ENCODE peak calls at places on chromosome 3, in nine cellular contexts. V is HFFc6, I is natural killer cell, Z is neural crest cell, Y is B cell, X is astrocyte of the cerebellum, J is stomach, U is PC-9, L is mesothelial cell of epicardium. E is an unnamed sample.

GRCh38 chr3:27721717-27722564 is at the start of gene EOMES:
- DNase-seq in V (no peak), I (peak; percentile 67), Z (no peak), Y (no peak), X (no peak), J (peak; percentile 47), U (no peak), L (peak; percentile 60), E (peak; percentile 59)

GRCh38 chr3:126284258-126284904 is 72.8 kb downstream of the KLF15 start:
- DNase-seq in V (peak; percentile 58), I (no peak), Z (no peak), Y (no peak), X (no peak), J (no peak), U (peak; percentile 47), L (no peak), E (no peak)

GRCh38 chr3:133662256-133662773 is 574 bp upstream of the TOPBP1 start:
- DNase-seq in V (peak; percentile 35), I (no peak), Z (no peak), Y (no peak), X (no peak), J (no peak), U (no peak), L (no peak), E (no peak)

GRCh38 chr3:43086460-43087165 is 19.3 kb downstream of the POMGNT2 start:
- DNase-seq in V (peak; percentile 14), I (no peak), Z (no peak), Y (no peak), X (no peak), J (no peak), U (no peak), L (no peak), E (no peak)

GRCh38 chr3:18098960-18099587 is 326.1 kb downstream of the SATB1 start:
- DNase-seq in V (peak; percentile 95), I (no peak), Z (no peak), Y (no peak), X (peak; percentile 56), J (no peak), U (peak; percentile 88), L (no peak), E (no peak)

GRCh38 chr3:160448845-160449659 is 534 bp downstream of the TRIM59 start:
- DNase-seq in V (peak; percentile 15), I (no peak), Z (no peak), Y (peak; percentile 49), X (no peak), J (no peak), U (no peak), L (peak; percentile 69), E (peak; percentile 74)

GRCh38 chr3:64457811-64458210 is 230.0 kb downstream of the ADAMTS9 start:
- DNase-seq in V (no peak), I (no peak), Z (no peak), Y (no peak), X (no peak), J (no peak), U (no peak), L (no peak), E (no peak)

GRCh38 chr3:94811836-94812235 is 749.0 kb downstream of the NSUN3 start:
- DNase-seq in V (no peak), I (no peak), Z (no peak), Y (no peak), X (no peak), J (no peak), U (no peak), L (no peak), E (no peak)

GRCh38 chr3:133962879-133963278 is 66.8 kb downstream of the SLCO2A1 start:
- DNase-seq in V (peak; percentile 66), I (no peak), Z (no peak), Y (no peak), X (peak; percentile 36), J (no peak), U (no peak), L (no peak), E (no peak)

GRCh38 chr3:168973206-168973605 is 690.3 kb downstream of the MECOM start:
- DNase-seq in V (no peak), I (no peak), Z (no peak), Y (no peak), X (no peak), J (no peak), U (no peak), L (no peak), E (no peak)

GRCh38 chr3:53255775-53256703 is at the start of gene TKT:
- DNase-seq in V (peak; percentile 83), I (peak; percentile 70), Z (peak; percentile 64), Y (peak; percentile 82), X (peak; percentile 53), J (peak; percentile 92), U (peak; percentile 61), L (peak; percentile 73), E (peak; percentile 92)

GRCh38 chr3:66617351-66617750 is 116.5 kb upstream of the LRIG1 start:
- DNase-seq in V (no peak), I (no peak), Z (no peak), Y (no peak), X (no peak), J (no peak), U (no peak), L (no peak), E (no peak)

GRCh38 chr3:53498993-53499641 is 4.7 kb downstream of the CACNA1D start:
- DNase-seq in V (no peak), I (no peak), Z (no peak), Y (no peak), X (no peak), J (no peak), U (no peak), L (no peak), E (no peak)

GRCh38 chr3:143302638-143303171 is 183.1 kb downstream of the CHST2 start:
- DNase-seq in V (peak; percentile 89), I (no peak), Z (no peak), Y (no peak), X (no peak), J (no peak), U (no peak), L (no peak), E (no peak)

GRCh38 chr3:13224967-13225366 is 151.7 kb upstream of the IQSEC1 start:
- DNase-seq in V (no peak), I (no peak), Z (no peak), Y (no peak), X (no peak), J (no peak), U (no peak), L (no peak), E (no peak)
- TF ChIP-seq CTCF in V (no peak), I (no peak), Z (no peak), Y (no peak), X (no peak), J (no peak), U (no peak), L (no peak), E (no peak)

GRCh38 chr3:30135190-30135589 is 471.2 kb upstream of the TGFBR2 start:
- DNase-seq in V (no peak), I (no peak), Z (no peak), Y (no peak), X (no peak), J (no peak), U (no peak), L (no peak), E (no peak)
- TF ChIP-seq CTCF in V (peak; percentile 10), I (no peak), Z (no peak), Y (no peak), X (no peak), J (no peak), U (no peak), L (no peak), E (no peak)

GRCh38 chr3:150703756-150704344 is at the start of gene ERICH6:
- DNase-seq in V (peak; percentile 88), I (peak; percentile 84), Z (peak; percentile 83), Y (peak; percentile 92), X (peak; percentile 64), J (peak; percentile 93), U (peak; percentile 75), L (peak; percentile 87), E (peak; percentile 90)
- TF ChIP-seq CTCF in V (peak; percentile 6), I (no peak), Z (peak; percentile 41), Y (no peak), X (no peak), J (peak; percentile 26), U (peak; percentile 21), L (no peak), E (no peak)

GRCh38 chr3:37574177-37574958 is 287.3 kb upstream of the CTDSPL start:
- DNase-seq in V (no peak), I (no peak), Z (no peak), Y (no peak), X (no peak), J (no peak), U (no peak), L (no peak), E (no peak)

GRCh38 chr3:37569991-37570390 is 291.7 kb upstream of the CTDSPL start:
- DNase-seq in V (no peak), I (no peak), Z (no peak), Y (no peak), X (no peak), J (no peak), U (no peak), L (no peak), E (no peak)

GRCh38 chr3:37575284-37575683 is 286.4 kb upstream of the CTDSPL start:
- DNase-seq in V (no peak), I (no peak), Z (no peak), Y (no peak), X (no peak), J (no peak), U (no peak), L (no peak), E (no peak)

GRCh38 chr3:37571269-37571668 is 290.4 kb upstream of the CTDSPL start:
- DNase-seq in V (no peak), I (no peak), Z (no peak), Y (no peak), X (no peak), J (no peak), U (no peak), L (no peak), E (no peak)
- TF ChIP-seq CTCF in V (peak; percentile 16), I (no peak), Z (no peak), Y (no peak), X (peak; percentile 42), J (no peak), U (no peak), L (no peak), E (no peak)